ENCODE peak calls at places on chromosome 5, in five cellular contexts. F is lower leg skin, L is posterior cingulate gyrus, Z is right cardiac atrium, K is islet precursor cell. Y is an unnamed sample.

GRCh38 chr5:179192185-179192890 is 132.2 kb downstream of the ZNF354C start:
- DNase-seq in K (no peak), L (no peak), Z (no peak), F (no peak), Y (no peak)

GRCh38 chr5:163696270-163696887 is 191.0 kb downstream of the MAT2B start:
- DNase-seq in L (peak; percentile 30), K (peak; percentile 78), F (no peak), Z (no peak), Y (peak; percentile 41)

GRCh38 chr5:172410160-172410559 is 44.2 kb downstream of the SH3PXD2B start:
- DNase-seq in Z (no peak), F (no peak), K (no peak), L (no peak), Y (no peak)

GRCh38 chr5:55575815-55576583 is 41.2 kb upstream of the PLPP1 start:
- DNase-seq in L (no peak), F (no peak), K (no peak), Z (no peak), Y (no peak)

GRCh38 chr5:135461752-135462151 is 9.6 kb upstream of the TIFAB start:
- DNase-seq in L (no peak), F (no peak), K (no peak), Z (no peak), Y (no peak)

GRCh38 chr5:140551872-140552271 is 4.4 kb downstream of the EIF4EBP3 start:
- DNase-seq in Z (no peak), F (peak; percentile 8), K (no peak), L (no peak), Y (no peak)

GRCh38 chr5:124252094-124252750 is 494.2 kb downstream of the ZNF608 start:
- DNase-seq in Z (no peak), F (no peak), L (no peak), K (no peak), Y (no peak)

GRCh38 chr5:176610430-176610763 is 441 bp upstream of the GPRIN1 start:
- DNase-seq in K (no peak), Z (no peak), L (no peak), F (no peak), Y (no peak)

Y was measured in ureter.